ENCODE peak calls at places on chromosomes 13 and 19, in five cellular contexts. O is iPS-NIHi11; V is spleen; Q is activated T-cell treated with anti-CD3 and anti-CD28 coated beads for 1 hour; A is activated naive CD4-positive, alpha-beta T cell. T is an unnamed sample.

GRCh38 chr13:111201304-111201940 is 86.3 kb downstream of the ARHGEF7 start:
- DNase-seq in O (no peak), V (no peak), Q (no peak), A (no peak), T (no peak)

GRCh38 chr13:48493076-48493765 is 39.7 kb downstream of the RCBTB2 start:
- DNase-seq in O (no peak), V (no peak), Q (no peak), A (no peak), T (no peak)

GRCh38 chr19:41334793-41335192 is 18.9 kb downstream of the TGFB1 start:
- DNase-seq in O (no peak), V (no peak), Q (no peak), A (no peak), T (no peak)

GRCh38 chr19:37484406-37485115 is 15.4 kb downstream of the ZNF570 start:
- DNase-seq in O (no peak), V (no peak), Q (no peak), A (no peak), T (no peak)

GRCh38 chr19:13212759-13213330 is 62.6 kb downstream of the IER2 start:
- DNase-seq in O (peak), V (peak), Q (peak), A (peak), T (no peak)

GRCh38 chr13:90420683-90421082 is 926.8 kb upstream of the MIR17HG start:
- DNase-seq in O (no peak), V (no peak), Q (no peak), A (no peak), T (no peak)

GRCh38 chr13:41154042-41154441 is 21.4 kb upstream of the KBTBD6 start:
- DNase-seq in O (no peak), V (no peak), Q (no peak), A (no peak), T (no peak)

GRCh38 chr13:112784811-112785418 is 95.1 kb downstream of the ATP11A start:
- DNase-seq in O (peak), V (no peak), Q (no peak), A (no peak), T (no peak)

GRCh38 chr19:49512970-49513745 is 697 bp downstream of the FCGRT start:
- DNase-seq in O (peak), V (peak), Q (no peak), A (no peak), T (no peak)

GRCh38 chr19:14325863-14326262 is 55.4 kb upstream of the ADGRE5 start:
- DNase-seq in O (peak), V (no peak), Q (no peak), A (no peak), T (no peak)

GRCh38 chr19:33640773-33641172 is 19.0 kb downstream of the CHST8 start:
- DNase-seq in O (no peak), V (peak), Q (no peak), A (no peak), T (no peak)

GRCh38 chr19:37594982-37595382 is 306 bp downstream of the ZNF540 start:
- DNase-seq in O (no peak), V (peak), Q (peak), A (peak), T (no peak)

GRCh38 chr19:18646535-18647370 is 9.9 kb downstream of the KLHL26 start:
- DNase-seq in O (no peak), V (no peak), Q (no peak), A (no peak), T (no peak)

GRCh38 chr13:109919715-109920375 is 133.5 kb upstream of the IRS2 start:
- DNase-seq in O (no peak), V (no peak), Q (no peak), A (no peak), T (no peak)

GRCh38 chr19:30224689-30225606 is 147.2 kb upstream of the ZNF536 start:
- DNase-seq in O (no peak), V (no peak), Q (no peak), A (no peak), T (peak)

GRCh38 chr13:110232756-110233155 is 74.2 kb downstream of the COL4A1 start:
- DNase-seq in O (no peak), V (no peak), Q (no peak), A (no peak), T (no peak)

GRCh38 chr13:73274147-73274546 is 215.3 kb downstream of the KLF5 start:
- DNase-seq in O (no peak), V (no peak), Q (no peak), A (no peak), T (no peak)

GRCh38 chr13:91375119-91375729 is 23.2 kb upstream of the GPC5 start:
- DNase-seq in O (peak), V (no peak), Q (no peak), A (no peak), T (peak)

GRCh38 chr13:19888799-19889198 is 25.4 kb upstream of the ZMYM5 start:
- DNase-seq in O (no peak), V (no peak), Q (no peak), A (no peak), T (no peak)

GRCh38 chr19:6587998-6588507 is 2.9 kb downstream of the CD70 start:
- DNase-seq in O (no peak), V (no peak), Q (no peak), A (no peak), T (no peak)

GRCh38 chr13:114132419-114133121 is at the start of gene RASA3:
- DNase-seq in O (peak), V (peak), Q (peak), A (no peak), T (peak)

GRCh38 chr13:97359181-97360057 is 74.5 kb upstream of the RAP2A start:
- DNase-seq in O (peak), V (no peak), Q (peak), A (no peak), T (no peak)